ENCODE peak calls at places on chromosomes 7 and 10, in ten cellular contexts. S is A673; P is vagina; N is CD8-positive, alpha-beta T cell; T is AG04449; X is upper lobe of right lung; I is spleen; R is NB4; E is fibroblast of lung; V is transverse colon. W is an unnamed sample.

GRCh38 chr7:2109936-2110585 is 122.7 kb downstream of the MAD1L1 start:
- DNase-seq in R (peak), E (peak), V (no peak), I (no peak), X (no peak), T (peak), P (no peak), N (no peak), S (peak), W (peak)

GRCh38 chr7:108146070-108146842 is 16.1 kb upstream of the LAMB4 start:
- DNase-seq in V (peak), S (peak), X (no peak), I (no peak), P (no peak), N (peak), E (peak), R (peak), T (peak), W (peak)

GRCh38 chr7:4302203-4302905 is 379.7 kb upstream of the FOXK1 start:
- DNase-seq in S (no peak), X (no peak), V (no peak), R (no peak), P (no peak), T (no peak), N (no peak), E (no peak), I (peak), W (no peak)

GRCh38 chr10:697097-697875 is 7.8 kb upstream of the DIP2C start:
- DNase-seq in X (no peak), S (no peak), N (no peak), P (no peak), R (no peak), I (no peak), V (no peak), E (no peak), T (no peak), W (no peak)

GRCh38 chr7:78769551-78770101 is 683.8 kb downstream of the MAGI2 start:
- DNase-seq in S (no peak), V (no peak), X (no peak), P (no peak), T (no peak), N (no peak), E (peak), R (peak), I (no peak), W (no peak)

GRCh38 chr10:122280156-122280555 is 9.1 kb downstream of the BTBD16 start:
- DNase-seq in E (no peak), S (no peak), V (no peak), N (no peak), I (no peak), X (no peak), R (no peak), T (no peak), P (no peak), W (no peak)

GRCh38 chr7:136698977-136699376 is 169.5 kb upstream of the CHRM2 start:
- DNase-seq in S (no peak), I (no peak), R (no peak), X (no peak), P (no peak), V (no peak), N (no peak), T (no peak), E (no peak), W (no peak)

GRCh38 chr7:88276605-88277153 is 30.0 kb downstream of the STEAP4 start:
- DNase-seq in E (no peak), S (no peak), X (no peak), T (no peak), R (no peak), N (no peak), I (no peak), P (no peak), V (no peak), W (no peak)

GRCh38 chr7:135706858-135707569 is 21.0 kb downstream of the SLC13A4 start:
- DNase-seq in R (no peak), N (no peak), V (no peak), P (no peak), I (no peak), E (peak), S (no peak), X (no peak), T (no peak), W (no peak)

DNA sequence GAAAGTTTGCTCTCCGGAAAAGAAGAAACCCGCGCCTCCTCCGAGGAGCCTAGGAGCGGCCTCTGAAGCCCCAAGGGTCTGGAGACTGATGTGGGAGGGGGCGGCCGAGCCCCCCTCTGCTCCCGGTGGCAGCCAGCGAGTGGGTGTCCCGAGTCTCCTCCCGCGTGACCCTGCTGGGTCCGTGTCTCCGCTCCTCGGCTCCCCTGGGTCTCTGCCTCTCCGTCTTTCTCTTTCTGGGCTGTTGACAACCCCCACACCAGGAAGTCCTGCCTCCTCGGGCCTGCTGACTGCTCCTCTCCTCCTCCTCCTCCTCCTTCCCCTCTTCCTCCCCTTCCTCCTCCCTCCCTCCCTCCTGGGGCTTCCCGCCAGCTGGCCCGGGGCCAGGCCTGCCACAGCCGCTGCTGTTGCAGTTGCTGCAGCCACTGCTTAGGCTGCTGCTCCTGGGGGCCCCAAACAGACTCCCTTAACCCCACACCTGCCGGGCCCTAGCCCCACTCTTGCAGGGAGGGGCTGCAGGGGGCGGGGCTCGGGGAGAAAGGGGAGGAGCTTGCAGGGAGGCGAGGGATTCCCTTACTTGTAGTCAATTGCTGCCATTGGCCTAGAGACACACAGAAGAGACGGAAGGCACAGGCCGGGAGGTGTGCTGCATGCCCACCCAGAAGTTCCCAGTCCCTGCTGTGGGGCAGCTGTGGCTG is at the start of gene TSC22D4:
- DNase-seq in I (peak), E (peak), N (peak), P (peak), T (peak), X (peak), V (peak), S (peak), R (peak), W (peak)
- H3K4me3 ChIP-seq in I (peak), E (peak), N (peak), P (peak), T (peak), X (peak), V (peak), S (peak), R (peak), W (peak)

DNA sequence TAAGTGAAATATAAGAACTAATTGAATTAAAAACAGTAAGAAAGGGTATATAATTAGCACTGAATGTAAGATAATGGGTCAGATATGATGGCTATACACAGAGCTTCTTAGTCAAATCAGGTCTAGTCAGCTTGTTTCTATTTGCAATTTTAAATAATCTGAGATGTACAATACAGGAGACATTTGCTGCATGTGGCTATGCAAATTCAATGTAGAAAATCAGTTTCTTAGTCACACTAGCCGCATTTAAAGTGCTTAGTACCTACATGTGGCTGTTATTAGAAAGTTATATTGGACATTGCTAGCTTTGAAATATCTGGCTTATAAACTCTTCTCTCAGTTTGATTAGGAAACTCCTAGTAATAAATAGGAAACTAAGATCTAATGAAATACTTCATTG is 25.3 kb downstream of the CCDC7 start:
- DNase-seq in X (no peak), R (no peak), E (no peak), I (no peak), T (no peak), V (no peak), N (no peak), S (no peak), P (no peak), W (no peak)
- TF ChIP-seq CTCF in X (no peak), R (no peak), E (no peak), I (no peak), T (no peak), V (no peak), N (no peak), S (no peak), P (no peak), W (no peak)

GRCh38 chr10:6722616-6723004 is 142.5 kb upstream of the PRKCQ start:
- DNase-seq in I (no peak), R (no peak), X (no peak), T (no peak), P (no peak), E (peak), S (peak), N (no peak), V (no peak), W (no peak)
- H3K4me3 ChIP-seq in I (no peak), R (no peak), X (no peak), T (no peak), P (no peak), E (no peak), S (no peak), N (no peak), V (no peak), W (no peak)

GRCh38 chr7:46725838-46726237 is 804.8 kb upstream of the IGFBP3 start:
- DNase-seq in V (no peak), I (no peak), R (no peak), E (peak), P (no peak), X (no peak), T (no peak), S (no peak), N (no peak), W (no peak)
- TF ChIP-seq CTCF in V (no peak), I (no peak), R (no peak), E (no peak), P (no peak), X (no peak), T (no peak), S (no peak), N (no peak), W (no peak)

DNA sequence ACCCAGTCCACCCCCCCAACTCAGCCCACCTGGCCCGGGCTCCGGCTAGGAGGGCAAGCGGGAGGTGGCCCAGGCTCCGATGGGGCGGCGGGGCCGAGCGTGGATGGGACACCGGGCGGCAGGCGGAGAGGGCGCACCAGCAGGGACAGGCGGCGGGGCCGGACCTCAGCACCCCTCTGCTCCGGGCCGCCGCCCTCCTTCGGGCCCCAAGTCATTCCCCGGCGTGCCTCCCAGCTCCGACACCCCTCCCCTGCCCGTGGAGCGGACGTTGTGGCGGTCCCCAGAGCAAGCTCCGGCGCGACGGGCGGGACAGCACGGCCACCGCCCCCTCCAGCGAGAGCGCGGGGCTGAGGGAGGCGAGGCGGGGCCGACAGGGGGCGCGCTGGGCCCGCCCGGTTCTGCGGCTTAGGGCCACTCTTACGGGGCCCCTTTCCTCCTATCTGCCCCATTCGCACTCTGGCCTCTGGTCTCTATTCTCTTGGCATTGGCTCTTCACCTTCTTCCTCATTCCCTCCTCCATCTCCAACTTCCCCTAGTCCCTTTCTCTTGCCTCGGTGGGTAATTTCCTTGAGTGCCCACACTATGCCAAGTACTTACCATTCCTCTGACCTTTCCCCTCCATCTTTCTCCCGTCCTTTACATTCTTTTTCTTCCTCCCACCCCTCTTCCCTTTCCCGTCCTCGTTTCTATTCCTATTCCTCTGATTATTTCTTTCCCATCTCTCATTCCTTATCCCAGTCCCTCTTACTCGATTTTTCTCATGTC is 710 bp upstream of the GBX1 start:
- DNase-seq in S (peak), X (peak), N (peak), E (no peak), R (peak), V (peak), P (no peak), I (no peak), T (no peak), W (peak)
- H3K4me3 ChIP-seq in S (peak), X (peak), N (peak), E (no peak), R (no peak), V (peak), P (peak), I (peak), T (no peak), W (peak)